ENCODE peak calls at places on chromosomes 5 and 9, in seven cellular contexts. C is BJ, Y is tibial nerve, U is brain microvascular endothelial cell, A is endothelial cell, D is upper lobe of right lung, I is WTC11. Z is an unnamed sample.

GRCh38 chr9:110788871-110789270 is 120.3 kb downstream of the MUSK start:
- DNase-seq in A (no peak), C (no peak), D (no peak), Y (no peak), I (no peak), U (no peak), Z (no peak)

GRCh38 chr5:111741270-111741669 is 15.7 kb downstream of the NREP start:
- DNase-seq in I (no peak), C (no peak), Y (no peak), U (no peak), D (no peak), A (no peak), Z (no peak)

GRCh38 chr5:7592910-7593309 is 197.0 kb downstream of the ADCY2 start:
- DNase-seq in D (no peak), U (no peak), A (peak), C (no peak), Y (no peak), I (peak), Z (no peak)

GRCh38 chr9:131597246-131597645 is 51.9 kb downstream of the PRRT1B start:
- DNase-seq in C (no peak), A (no peak), I (no peak), U (no peak), D (no peak), Y (no peak), Z (no peak)

GRCh38 chr5:107419498-107419897 is 251.2 kb downstream of the EFNA5 start:
- DNase-seq in U (no peak), A (no peak), Y (no peak), C (no peak), I (no peak), D (no peak), Z (no peak)

GRCh38 chr9:133628766-133629165 is 7.4 kb upstream of the DBH start:
- DNase-seq in D (no peak), U (no peak), Y (no peak), C (no peak), I (no peak), A (no peak), Z (no peak)

GRCh38 chr9:125119643-125120286 is 23.6 kb downstream of the SCAI start:
- DNase-seq in A (no peak), U (no peak), I (no peak), C (peak), Y (no peak), D (no peak), Z (no peak)

GRCh38 chr5:108639356-108639755 is 108.3 kb upstream of the FER start:
- DNase-seq in D (no peak), A (no peak), C (no peak), I (no peak), U (no peak), Y (no peak), Z (no peak)

GRCh38 chr9:84759300-84759750 is 89.8 kb downstream of the NTRK2 start:
- DNase-seq in U (no peak), D (no peak), C (no peak), A (no peak), I (no peak), Y (no peak), Z (no peak)

GRCh38 chr5:82719368-82719767 is 357.8 kb downstream of the TMEM167A start:
- DNase-seq in A (peak), D (no peak), C (no peak), U (peak), I (no peak), Y (no peak), Z (no peak)

GRCh38 chr5:40277161-40277906 is 402.4 kb upstream of the PTGER4 start:
- DNase-seq in C (no peak), A (no peak), U (no peak), D (no peak), Y (no peak), I (no peak), Z (no peak)

GRCh38 chr5:40479939-40480338 is 199.8 kb upstream of the PTGER4 start:
- DNase-seq in U (no peak), D (no peak), Y (no peak), A (no peak), I (no peak), C (no peak), Z (no peak)

GRCh38 chr5:142715291-142715690 is 29.4 kb upstream of the FGF1 start:
- DNase-seq in I (no peak), D (no peak), U (no peak), A (no peak), Y (no peak), C (no peak), Z (no peak)

GRCh38 chr9:115888131-115888530 is 265.5 kb upstream of the PAPPA start:
- DNase-seq in U (no peak), I (no peak), C (no peak), Y (no peak), D (no peak), A (no peak), Z (no peak)

GRCh38 chr5:139745121-139745799 is 50.3 kb upstream of the PSD2 start:
- DNase-seq in D (no peak), A (no peak), U (peak), Y (peak), I (peak), C (peak), Z (peak)

GRCh38 chr5:146342882-146343865 is 4.5 kb downstream of the POU4F3 start:
- DNase-seq in A (peak), C (no peak), Y (no peak), I (peak), U (no peak), D (no peak), Z (no peak)

GRCh38 chr9:93280661-93281259 is 96.8 kb downstream of the WNK2 start:
- DNase-seq in I (no peak), U (no peak), C (no peak), Y (no peak), D (no peak), A (no peak), Z (no peak)

GRCh38 chr5:98016771-98017170 is 756.7 kb upstream of the RGMB start:
- DNase-seq in Y (no peak), U (no peak), C (no peak), D (no peak), I (no peak), A (no peak), Z (no peak)

GRCh38 chr9:117987945-117988344 is 283.7 kb downstream of the TLR4 start:
- DNase-seq in A (no peak), Y (no peak), U (no peak), D (no peak), I (no peak), C (no peak), Z (no peak)

GRCh38 chr5:123371575-123372179 is 51.5 kb downstream of the CEP120 start:
- DNase-seq in D (peak), A (peak), I (peak), U (peak), C (no peak), Y (peak), Z (no peak)

GRCh38 chr5:109080896-109081295 is 328.9 kb downstream of the PJA2 start:
- DNase-seq in I (no peak), Y (no peak), D (no peak), A (no peak), C (no peak), U (no peak), Z (no peak)

GRCh38 chr5:115601709-115602584 is at the start of gene TICAM2:
- DNase-seq in A (peak), Y (peak), D (peak), I (peak), U (peak), C (no peak), Z (no peak)

GRCh38 chr9:91711755-91712591 is 238.1 kb downstream of the ROR2 start:
- DNase-seq in Y (no peak), D (no peak), U (no peak), C (no peak), A (no peak), I (no peak), Z (no peak)

GRCh38 chr9:7328453-7328852 is 471.1 kb downstream of the DMAC1 start:
- DNase-seq in I (no peak), Y (no peak), U (no peak), A (no peak), C (no peak), D (no peak), Z (no peak)

GRCh38 chr5:132883261-132883834 is 9.9 kb downstream of the LEAP2 start:
- DNase-seq in C (no peak), D (no peak), I (peak), U (peak), Y (no peak), A (peak), Z (peak)

GRCh38 chr5:143985832-143986485 is 174.0 kb downstream of the HMHB1 start:
- DNase-seq in I (no peak), U (peak), C (peak), A (no peak), D (no peak), Y (no peak), Z (peak)

GRCh38 chr9:134708672-134709038 is 67.1 kb downstream of the COL5A1 start:
- DNase-seq in D (no peak), Y (no peak), U (no peak), C (no peak), A (no peak), I (no peak), Z (no peak)

GRCh38 chr9:14846871-14847311 is 63.3 kb downstream of the FREM1 start:
- DNase-seq in I (peak), Y (peak), U (peak), A (peak), D (peak), C (no peak), Z (peak)

GRCh38 chr9:113620377-113621161 is 157.0 kb downstream of the RGS3 start:
- DNase-seq in Y (peak), C (peak), I (no peak), D (peak), U (peak), A (peak), Z (peak)

GRCh38 chr9:91856419-91856818 is 93.6 kb downstream of the ROR2 start:
- DNase-seq in I (no peak), C (no peak), Y (no peak), A (no peak), D (no peak), U (no peak), Z (no peak)

GRCh38 chr9:90961375-90961774 is 159.8 kb downstream of the SYK start:
- DNase-seq in I (no peak), D (peak), C (no peak), Y (no peak), A (no peak), U (peak), Z (no peak)

GRCh38 chr9:2321523-2322148 is 300.0 kb upstream of the VLDLR start:
- DNase-seq in A (no peak), D (no peak), Y (no peak), U (no peak), I (no peak), C (no peak), Z (no peak)

GRCh38 chr5:141866111-141866510 is 12.1 kb downstream of the PCDH1 start:
- DNase-seq in A (no peak), Y (no peak), C (no peak), U (no peak), D (peak), I (no peak), Z (no peak)

GRCh38 chr5:142978726-142979125 is 208.5 kb downstream of the ARHGAP26 start:
- DNase-seq in Y (no peak), A (no peak), U (no peak), C (no peak), I (no peak), D (no peak), Z (no peak)

GRCh38 chr9:70802206-70802605 is 319.2 kb downstream of the TRPM3 start:
- DNase-seq in I (no peak), C (peak), Y (no peak), U (peak), D (no peak), A (no peak), Z (no peak)

GRCh38 chr5:21665525-21665924 is 1187.6 kb downstream of the CDH12 start:
- DNase-seq in A (no peak), I (no peak), D (no peak), U (no peak), C (no peak), Y (no peak), Z (no peak)

GRCh38 chr5:21661129-21661528 is 1192.0 kb downstream of the CDH12 start:
- DNase-seq in A (no peak), U (no peak), D (no peak), I (no peak), Y (no peak), C (no peak), Z (no peak)

GRCh38 chr5:21663082-21663481 is 1190.1 kb downstream of the CDH12 start:
- DNase-seq in D (no peak), Y (no peak), U (no peak), I (peak), A (no peak), C (no peak), Z (no peak)
- TF ChIP-seq CTCF in D (no peak), Y (no peak), U (peak), I (peak), A (no peak), C (no peak), Z (no peak)

DNA sequence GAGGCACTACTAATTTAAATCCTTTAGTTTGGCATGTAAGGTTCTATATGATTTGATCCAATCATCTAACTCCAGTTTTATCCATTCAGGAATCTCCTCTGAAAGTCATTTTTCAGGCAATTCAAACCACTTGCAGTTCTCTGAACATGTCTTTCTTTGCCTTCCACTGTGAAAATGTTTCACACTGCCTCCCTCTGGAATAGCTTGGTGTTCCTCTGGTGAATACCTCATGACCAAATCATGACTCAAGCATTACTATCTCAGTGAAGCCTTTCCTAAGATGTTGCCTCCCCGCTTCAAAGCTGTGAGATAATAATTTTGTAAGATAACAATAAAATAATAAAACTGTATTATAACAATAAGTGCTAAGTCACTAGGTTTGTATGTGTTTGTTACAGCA is 981.1 kb downstream of the DTWD2 start:
- DNase-seq in I (no peak), D (no peak), A (no peak), C (no peak), U (no peak), Y (no peak), Z (no peak)
- TF ChIP-seq CTCF in I (no peak), D (no peak), A (no peak), C (no peak), U (no peak), Y (no peak), Z (no peak)

GRCh38 chr9:9299134-9299533 is 1313.7 kb downstream of the PTPRD start:
- DNase-seq in I (no peak), D (no peak), C (no peak), A (no peak), U (no peak), Y (no peak), Z (no peak)
- TF ChIP-seq CTCF in I (no peak), D (no peak), C (no peak), A (no peak), U (no peak), Y (no peak), Z (no peak)

GRCh38 chr5:102223542-102224444 is 72.3 kb downstream of the SLCO4C1 start:
- DNase-seq in D (no peak), Y (no peak), A (peak), U (no peak), C (no peak), I (no peak), Z (no peak)
- TF ChIP-seq CTCF in D (peak), Y (peak), A (peak), U (peak), C (peak), I (peak), Z (peak)

GRCh38 chr9:105702207-105702606 is 7.9 kb downstream of the TMEM38B start:
- DNase-seq in C (no peak), U (no peak), I (no peak), D (no peak), Y (no peak), A (no peak), Z (no peak)
- TF ChIP-seq CTCF in C (no peak), U (no peak), I (no peak), D (no peak), Y (no peak), A (no peak), Z (no peak)

GRCh38 chr9:137266162-137266527 is 11.0 kb downstream of the NELFB start:
- DNase-seq in U (no peak), D (peak), C (no peak), I (no peak), Y (no peak), A (no peak), Z (no peak)
- TF ChIP-seq CTCF in U (no peak), D (no peak), C (no peak), I (no peak), Y (no peak), A (no peak), Z (no peak)

GRCh38 chr5:11072556-11072955 is 311.5 kb upstream of the DAP start:
- DNase-seq in U (no peak), C (no peak), Y (no peak), I (no peak), A (no peak), D (no peak), Z (no peak)

GRCh38 chr5:11076945-11077613 is 316.0 kb upstream of the DAP start:
- DNase-seq in Y (no peak), A (no peak), U (no peak), D (no peak), I (no peak), C (no peak), Z (no peak)

DNA sequence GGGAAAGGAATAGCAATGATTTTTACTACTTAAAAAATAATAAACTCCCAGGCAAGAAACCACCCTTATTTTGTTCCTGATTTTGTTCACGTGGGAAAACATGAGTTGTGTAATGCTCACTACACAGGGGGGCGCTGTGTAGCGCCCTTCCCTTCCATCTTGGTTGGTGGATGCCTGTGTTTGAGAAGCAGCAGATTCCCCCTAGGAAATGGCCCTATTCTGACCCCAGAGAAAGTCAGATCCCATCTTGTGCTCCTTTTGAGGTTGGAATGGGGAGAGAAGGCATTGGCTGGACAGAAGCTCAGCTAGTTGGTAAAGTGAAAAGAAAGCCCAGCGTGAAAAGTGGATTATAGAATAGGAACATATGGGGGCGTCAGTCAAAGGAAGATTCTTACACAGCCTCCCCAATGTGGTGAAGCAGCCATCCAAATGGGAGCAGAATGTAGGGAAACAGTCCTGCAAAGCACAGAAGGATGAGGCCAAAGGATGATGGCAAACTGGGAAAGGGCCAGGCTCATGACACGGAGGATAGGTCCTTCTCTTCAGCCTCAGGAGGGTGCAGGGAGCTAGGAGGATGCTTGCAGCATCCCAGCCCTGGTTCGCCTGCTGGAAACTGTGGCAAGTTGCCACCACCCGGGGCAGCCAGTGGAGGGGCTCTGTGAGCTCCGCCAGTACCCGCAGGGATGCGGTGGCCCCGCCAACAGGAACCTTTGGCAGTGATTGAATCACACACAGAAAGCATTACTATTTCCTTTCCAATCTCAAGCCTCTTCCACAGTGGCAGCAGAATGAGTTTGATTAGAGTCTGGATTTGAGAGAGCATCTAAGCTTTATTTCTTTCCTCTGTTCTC is 314.2 kb upstream of the DAP start:
- DNase-seq in U (no peak), I (peak), C (no peak), A (peak), D (no peak), Y (no peak), Z (no peak)
- TF ChIP-seq CTCF in U (peak), I (peak), C (no peak), A (peak), D (no peak), Y (no peak), Z (no peak)

GRCh38 chr9:99118782-99119466 is 14.0 kb downstream of the TGFBR1 start:
- DNase-seq in A (no peak), D (no peak), Y (no peak), C (no peak), I (no peak), U (no peak), Z (no peak)
- TF ChIP-seq CTCF in A (no peak), D (no peak), Y (no peak), C (no peak), I (no peak), U (no peak), Z (no peak)

DNA sequence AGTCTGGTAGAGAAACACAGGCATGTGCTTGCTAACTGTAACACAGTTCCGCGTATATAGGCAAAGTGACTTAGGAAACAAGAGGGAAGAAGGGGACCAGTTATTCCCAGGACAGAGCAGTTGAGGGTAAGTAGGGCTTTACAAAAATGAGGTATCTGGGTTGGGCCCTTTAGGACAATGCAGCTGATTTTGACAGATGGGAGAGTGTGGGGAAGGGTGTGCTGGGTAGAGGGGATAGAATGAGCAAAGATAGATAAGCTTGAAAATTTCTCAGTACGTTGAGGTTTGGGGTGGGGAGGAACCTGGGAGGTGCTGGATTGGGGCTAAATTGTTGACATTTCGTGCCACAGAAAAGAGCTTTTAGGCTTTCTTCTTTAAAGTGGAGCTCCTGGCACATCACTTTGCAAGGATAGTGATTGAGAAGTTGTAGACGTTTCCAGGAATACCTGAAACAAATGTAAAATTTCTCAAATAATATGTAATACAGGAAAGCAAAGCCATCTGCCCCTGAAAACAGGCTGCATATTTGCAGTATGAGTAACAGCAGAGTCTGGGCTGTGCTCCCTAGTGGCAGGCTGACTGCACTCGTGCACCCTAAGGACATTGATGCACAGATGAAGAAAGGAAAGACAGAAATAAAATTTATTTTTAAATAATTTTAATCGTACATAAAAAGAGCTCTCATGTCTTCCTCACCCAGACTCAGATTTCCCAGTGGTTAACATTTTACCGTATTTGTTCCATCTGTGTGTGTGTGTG is 145.0 kb upstream of the DMRT1 start:
- DNase-seq in D (no peak), U (peak), I (no peak), A (no peak), Y (no peak), C (no peak), Z (no peak)
- TF ChIP-seq CTCF in D (no peak), U (peak), I (no peak), A (no peak), Y (no peak), C (peak), Z (peak)

Z was measured in AG09319.